ENCODE peak calls at places on chromosomes 7 and 10, in ten cellular contexts. T is uterus; X is small intestine; D is H9; P is left ventricle myocardium inferior; E is esophagus squamous epithelium; V is heart right ventricle; Q is CD8-positive, alpha-beta T cell; J is colonic mucosa; S is Karpas-422. B is an unnamed sample. For H3K4me1, the result is how much of the 10 kb centered on the place peaks cover.

GRCh38 chr7:26630941-26631580 is 233.3 kb downstream of the SKAP2 start:
- DNase-seq in T (no peak), X (no peak), D (no peak), P (no peak), E (no peak), V (no peak), Q (no peak), J (no peak), S (no peak), B (no peak)

GRCh38 chr7:116628971-116629586 is 42.9 kb upstream of the MET start:
- DNase-seq in T (no peak), X (peak), D (no peak), P (no peak), E (no peak), V (no peak), Q (no peak), J (no peak), S (no peak), B (no peak)

GRCh38 chr7:38229386-38229785 is 44.0 kb downstream of the TARP start:
- DNase-seq in T (peak), X (no peak), D (no peak), P (no peak), E (no peak), V (no peak), Q (no peak), J (no peak), S (no peak), B (no peak)

GRCh38 chr7:116674508-116675173 is 2.6 kb downstream of the MET start:
- DNase-seq in T (no peak), X (no peak), D (no peak), P (no peak), E (no peak), V (no peak), Q (no peak), J (no peak), S (peak), B (no peak)

GRCh38 chr7:140238778-140239652 is 62.2 kb upstream of the KDM7A start:
- DNase-seq in T (no peak), X (peak), D (no peak), P (no peak), E (no peak), V (no peak), Q (no peak), J (peak), S (no peak), B (no peak)

GRCh38 chr7:27201231-27202017 is 1.5 kb upstream of the HOXA13 start:
- DNase-seq in T (no peak), X (no peak), D (peak), P (no peak), E (no peak), V (no peak), Q (no peak), J (peak), S (peak), B (peak)

GRCh38 chr7:40584667-40585433 is 450.0 kb downstream of the SUGCT start:
- DNase-seq in T (no peak), X (no peak), D (no peak), P (no peak), E (no peak), V (no peak), Q (no peak), J (no peak), S (no peak), B (peak)

GRCh38 chr7:148883233-148884048 is 650 bp downstream of the EZH2 start:
- DNase-seq in T (peak), X (peak), D (no peak), P (peak), E (no peak), V (peak), Q (peak), J (peak), S (peak), B (peak)

GRCh38 chr10:131933016-131933694 is 32.3 kb downstream of the PPP2R2D start:
- DNase-seq in T (no peak), X (no peak), D (no peak), P (no peak), E (no peak), V (no peak), Q (no peak), J (peak), S (no peak), B (no peak)

GRCh38 chr7:48140001-48140681 is 31.1 kb upstream of the ABCA13 start:
- DNase-seq in T (no peak), X (peak), D (no peak), P (no peak), E (no peak), V (no peak), Q (no peak), J (peak), S (no peak), B (peak)

GRCh38 chr10:102004376-102004775 is 51.6 kb downstream of the ARMH3 start:
- DNase-seq in T (no peak), X (no peak), D (no peak), P (no peak), E (no peak), V (no peak), Q (no peak), J (no peak), S (no peak), B (no peak)

GRCh38 chr10:48306870-48307531 is 524 bp downstream of the MAPK8 start:
- DNase-seq in T (no peak), X (peak), D (no peak), P (peak), E (no peak), V (peak), Q (peak), J (peak), S (peak), B (peak)

GRCh38 chr7:115145512-115145911 is 223.6 kb downstream of the MDFIC start:
- DNase-seq in T (no peak), X (no peak), D (no peak), P (no peak), E (no peak), V (no peak), Q (no peak), J (no peak), S (no peak), B (no peak)

GRCh38 chr7:151850484-151851159 is 26.3 kb downstream of the PRKAG2 start:
- DNase-seq in T (no peak), X (no peak), D (no peak), P (peak), E (no peak), V (peak), Q (no peak), J (no peak), S (no peak), B (no peak)

GRCh38 chr10:132102071-132102716 is 36.4 kb downstream of the JAKMIP3 start:
- DNase-seq in T (no peak), X (no peak), D (peak), P (no peak), E (no peak), V (no peak), Q (no peak), J (no peak), S (no peak), B (peak)

GRCh38 chr10:125161570-125162139 is 1.3 kb upstream of the CTBP2 start:
- DNase-seq in T (no peak), X (no peak), D (no peak), P (no peak), E (no peak), V (peak), Q (no peak), J (no peak), S (no peak), B (no peak)

GRCh38 chr10:61897671-61898434 is 3.6 kb upstream of the ARID5B start:
- DNase-seq in T (peak), X (peak), D (peak), P (no peak), E (no peak), V (no peak), Q (no peak), J (peak), S (peak), B (peak)

GRCh38 chr7:74307738-74308505 is 18.7 kb downstream of the CLIP2 start:
- DNase-seq in T (no peak), X (no peak), D (no peak), P (no peak), E (no peak), V (no peak), Q (no peak), J (no peak), S (no peak), B (no peak)

GRCh38 chr7:138892016-138892630 is 89.1 kb downstream of the KIAA1549 start:
- DNase-seq in T (no peak), X (no peak), D (no peak), P (no peak), E (no peak), V (no peak), Q (no peak), J (no peak), S (no peak), B (no peak)

GRCh38 chr7:138889982-138890381 is 91.2 kb downstream of the KIAA1549 start:
- DNase-seq in T (no peak), X (no peak), D (no peak), P (no peak), E (no peak), V (no peak), Q (no peak), J (no peak), S (no peak), B (no peak)

GRCh38 chr7:138890467-138890781 is 90.8 kb downstream of the KIAA1549 start:
- DNase-seq in T (no peak), X (no peak), D (no peak), P (no peak), E (no peak), V (no peak), Q (no peak), J (no peak), S (no peak), B (no peak)

GRCh38 chr7:138891446-138891810 is 89.8 kb downstream of the KIAA1549 start:
- DNase-seq in T (peak), X (no peak), D (no peak), P (no peak), E (no peak), V (no peak), Q (no peak), J (no peak), S (no peak), B (no peak)

DNA sequence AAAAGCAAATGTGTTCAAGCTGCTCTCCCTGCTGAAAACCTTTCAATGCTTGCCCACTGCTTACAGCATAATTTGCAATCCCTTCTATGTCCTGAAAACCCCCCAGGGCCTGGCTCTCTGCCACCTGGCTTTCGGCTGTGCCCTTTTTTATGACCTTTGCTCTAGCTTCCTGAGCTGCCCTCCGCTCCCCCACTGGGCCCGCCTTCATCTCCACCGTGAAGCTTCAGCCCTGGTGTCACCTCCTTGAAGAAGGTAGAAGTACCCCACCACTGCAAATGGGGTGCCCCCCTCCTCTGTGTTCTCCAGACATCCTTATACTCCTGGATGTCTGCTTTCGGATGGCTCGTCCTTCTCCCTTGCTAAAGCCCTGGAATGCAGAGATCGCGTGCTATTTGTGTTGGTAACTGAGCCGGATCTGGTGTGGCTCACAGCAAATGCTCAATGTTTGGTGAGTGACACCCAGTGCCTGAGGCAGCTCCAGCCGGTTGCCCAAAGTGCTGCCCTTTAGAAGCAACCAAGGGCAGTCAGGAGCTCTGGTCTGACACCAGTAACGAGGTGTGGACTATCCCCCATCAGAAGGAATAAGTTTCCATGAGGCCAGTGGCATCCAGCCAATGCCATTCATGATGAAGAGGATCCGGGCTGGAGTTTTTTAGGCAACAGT is 90.3 kb downstream of the KIAA1549 start:
- DNase-seq in T (peak), X (no peak), D (no peak), P (peak), E (no peak), V (no peak), Q (no peak), J (no peak), S (no peak), B (peak)
- H3K27ac ChIP-seq in T (peak), X (no peak), D (no peak), P (no peak), E (no peak), V (no peak), Q (no peak), J (no peak), S (no peak), B (peak)

GRCh38 chr10:26440091-26440445 is 1.9 kb downstream of the APBB1IP start:
- DNase-seq in T (no peak), X (no peak), D (no peak), P (no peak), E (no peak), V (no peak), Q (no peak), J (no peak), S (peak), B (no peak)
- H3K4me1 ChIP-seq in T (under half), X (under half), D (under half), P (under half), E (under half), V (under half), Q (half or more), J (under half), S (under half), B (under half)

GRCh38 chr7:30348083-30348560 is 63.7 kb downstream of the ZNRF2 start:
- DNase-seq in T (no peak), X (peak), D (no peak), P (no peak), E (no peak), V (no peak), Q (no peak), J (no peak), S (peak), B (peak)
- H3K27ac ChIP-seq in T (no peak), X (peak), D (no peak), P (no peak), E (peak), V (no peak), Q (peak), J (peak), S (peak), B (peak)

GRCh38 chr10:80459047-80459865 is 5.1 kb downstream of the TSPAN14 start:
- DNase-seq in T (peak), X (peak), D (peak), P (peak), E (no peak), V (peak), Q (no peak), J (peak), S (no peak), B (peak)

GRCh38 chr10:80458263-80458625 is 4.1 kb downstream of the TSPAN14 start:
- DNase-seq in T (no peak), X (no peak), D (no peak), P (no peak), E (no peak), V (no peak), Q (no peak), J (no peak), S (no peak), B (no peak)

GRCh38 chr10:80457554-80458262 is 3.6 kb downstream of the TSPAN14 start:
- DNase-seq in T (no peak), X (no peak), D (peak), P (no peak), E (no peak), V (no peak), Q (no peak), J (no peak), S (no peak), B (no peak)

GRCh38 chr10:80460399-80461207 is 6.5 kb downstream of the TSPAN14 start:
- DNase-seq in T (peak), X (peak), D (peak), P (no peak), E (no peak), V (no peak), Q (no peak), J (peak), S (no peak), B (no peak)

GRCh38 chr10:80458638-80459037 is 4.5 kb downstream of the TSPAN14 start:
- DNase-seq in T (no peak), X (no peak), D (no peak), P (no peak), E (no peak), V (no peak), Q (no peak), J (no peak), S (no peak), B (no peak)
- H3K4me1 ChIP-seq in T (under half), X (under half), D (under half), P (half or more), E (half or more), V (under half), Q (half or more), J (half or more), S (under half), B (half or more)

GRCh38 chr10:79186742-79187544 is 118.2 kb downstream of the ZMIZ1 start:
- DNase-seq in T (no peak), X (peak), D (no peak), P (no peak), E (no peak), V (no peak), Q (no peak), J (no peak), S (no peak), B (no peak)

GRCh38 chr10:79185067-79185774 is 116.5 kb downstream of the ZMIZ1 start:
- DNase-seq in T (peak), X (no peak), D (no peak), P (no peak), E (no peak), V (no peak), Q (no peak), J (no peak), S (peak), B (peak)

GRCh38 chr10:79188154-79188763 is 119.5 kb downstream of the ZMIZ1 start:
- DNase-seq in T (no peak), X (peak), D (no peak), P (no peak), E (no peak), V (no peak), Q (no peak), J (peak), S (no peak), B (no peak)

GRCh38 chr10:79185796-79186374 is 117.1 kb downstream of the ZMIZ1 start:
- DNase-seq in T (no peak), X (peak), D (no peak), P (no peak), E (no peak), V (no peak), Q (no peak), J (no peak), S (no peak), B (no peak)

DNA sequence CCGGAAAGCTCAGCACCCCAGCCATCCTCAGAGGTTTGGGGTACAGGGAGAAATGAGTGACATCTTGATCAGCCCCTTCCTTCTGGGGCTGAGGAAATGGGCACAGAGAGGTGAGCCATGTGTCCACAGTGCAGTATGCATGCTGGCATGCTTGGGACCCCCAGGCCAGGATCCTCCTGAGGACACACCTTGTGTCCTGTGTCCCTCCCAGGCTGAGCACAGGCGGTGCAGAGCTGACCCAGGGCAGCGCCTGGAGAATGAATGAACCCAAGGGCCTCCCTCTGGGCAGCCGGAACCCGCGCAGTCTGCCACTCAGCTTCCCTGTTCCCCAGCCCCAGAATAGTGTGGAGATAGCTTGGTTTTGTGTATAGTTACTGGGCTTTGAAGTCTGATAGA is 118.8 kb downstream of the ZMIZ1 start:
- DNase-seq in T (no peak), X (no peak), D (no peak), P (no peak), E (no peak), V (no peak), Q (no peak), J (no peak), S (no peak), B (no peak)
- H3K27ac ChIP-seq in T (peak), X (no peak), D (no peak), P (peak), E (no peak), V (no peak), Q (no peak), J (peak), S (no peak), B (no peak)

DNA sequence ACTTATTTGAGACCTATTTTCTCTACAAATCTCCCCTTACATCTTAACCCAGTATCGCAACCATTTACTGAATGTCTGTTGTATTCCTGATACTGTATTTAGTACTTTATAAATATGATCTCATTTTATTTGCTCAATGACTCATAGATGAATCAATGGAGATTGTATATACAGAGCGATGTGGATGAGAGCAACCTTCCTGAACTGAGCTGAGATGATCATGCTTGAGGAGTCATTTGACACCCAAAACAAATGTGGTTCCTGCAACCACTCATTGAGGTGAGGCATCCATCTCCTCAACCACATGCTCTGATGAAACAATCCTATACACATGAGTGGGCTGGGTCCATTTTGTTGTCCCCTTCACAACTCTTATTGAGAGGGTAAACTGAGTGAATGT is 250.0 kb downstream of the CDC14C start:
- DNase-seq in T (no peak), X (no peak), D (no peak), P (no peak), E (no peak), V (no peak), Q (no peak), J (no peak), S (no peak), B (no peak)
- H3K4me1 ChIP-seq in T (under half), X (under half), D (under half), P (under half), E (under half), V (under half), Q (under half), J (under half), S (under half), B (under half)

GRCh38 chr10:126253613-126254002 is 134.7 kb downstream of the ADAM12 start:
- DNase-seq in T (peak), X (no peak), D (no peak), P (no peak), E (no peak), V (no peak), Q (no peak), J (no peak), S (no peak), B (no peak)
- H3K27ac ChIP-seq in T (peak), X (no peak), D (no peak), P (peak), E (no peak), V (no peak), Q (no peak), J (no peak), S (no peak), B (no peak)

GRCh38 chr10:97018251-97019212 is 167.2 kb downstream of the SLIT1 start:
- DNase-seq in T (no peak), X (no peak), D (peak), P (no peak), E (no peak), V (no peak), Q (no peak), J (no peak), S (no peak), B (no peak)
- H3K4me1 ChIP-seq in T (under half), X (under half), D (under half), P (under half), E (under half), V (under half), Q (under half), J (under half), S (half or more), B (under half)